ENCODE peak calls at places on chromosomes 3 and 15, in nine cellular contexts. I is breast epithelium, A is tibial nerve, C is IMR-90, T is uterus, X is suprapubic skin, B is stomach, Y is H54, N is ovary. Q is an unnamed sample.

GRCh38 chr3:115827494-115827893 is 204.2 kb downstream of the GAP43 start:
- DNase-seq in I (no peak), A (no peak), C (no peak), T (no peak), X (no peak), B (no peak), Y (no peak), N (no peak), Q (no peak)

GRCh38 chr3:101725192-101725889 is 927 bp downstream of the CEP97 start:
- DNase-seq in I (no peak), A (no peak), C (peak), T (peak), X (no peak), B (peak), Y (no peak), N (peak), Q (peak)

GRCh38 chr3:16243706-16244490 is 20.8 kb downstream of the DPH3 start:
- DNase-seq in I (no peak), A (no peak), C (peak), T (no peak), X (no peak), B (no peak), Y (no peak), N (no peak), Q (peak)

GRCh38 chr15:41483519-41483918 is 10.2 kb upstream of the ITPKA start:
- DNase-seq in I (no peak), A (no peak), C (no peak), T (no peak), X (no peak), B (no peak), Y (no peak), N (no peak), Q (no peak)

GRCh38 chr3:148366743-148367410 is 330.8 kb upstream of the AGTR1 start:
- DNase-seq in I (no peak), A (no peak), C (peak), T (no peak), X (no peak), B (no peak), Y (no peak), N (no peak), Q (no peak)

GRCh38 chr3:187104956-187105355 is 34.3 kb downstream of the RPL39L start:
- DNase-seq in I (no peak), A (no peak), C (no peak), T (no peak), X (no peak), B (no peak), Y (no peak), N (no peak), Q (no peak)

GRCh38 chr3:113238503-113238902 is 27.1 kb downstream of the BOC start:
- DNase-seq in I (no peak), A (no peak), C (no peak), T (no peak), X (no peak), B (no peak), Y (no peak), N (no peak), Q (no peak)

GRCh38 chr3:12369598-12369997 is 80.7 kb downstream of the PPARG start:
- DNase-seq in I (no peak), A (no peak), C (no peak), T (no peak), X (no peak), B (no peak), Y (no peak), N (no peak), Q (no peak)

GRCh38 chr3:69410301-69410700 is 24.4 kb upstream of the FRMD4B start:
- DNase-seq in I (peak), A (peak), C (peak), T (peak), X (no peak), B (peak), Y (no peak), N (peak), Q (peak)

GRCh38 chr15:31004220-31004733 is 12.8 kb upstream of the MTMR10 start:
- DNase-seq in I (no peak), A (no peak), C (no peak), T (no peak), X (no peak), B (peak), Y (no peak), N (no peak), Q (peak)

GRCh38 chr3:112847692-112848091 is 1.0 kb upstream of the CD200R1L start:
- DNase-seq in I (no peak), A (no peak), C (no peak), T (no peak), X (no peak), B (no peak), Y (no peak), N (no peak), Q (no peak)

GRCh38 chr15:82969353-82969752 is 16.7 kb upstream of the RAMAC start:
- DNase-seq in I (no peak), A (no peak), C (no peak), T (no peak), X (no peak), B (no peak), Y (no peak), N (no peak), Q (no peak)

GRCh38 chr15:42994546-42994945 is 74.0 kb upstream of the TTBK2 start:
- DNase-seq in I (no peak), A (no peak), C (peak), T (no peak), X (no peak), B (no peak), Y (peak), N (no peak), Q (no peak)

GRCh38 chr3:13276438-13277129 is 143.5 kb downstream of the NUP210 start:
- DNase-seq in I (no peak), A (no peak), C (no peak), T (no peak), X (no peak), B (no peak), Y (no peak), N (no peak), Q (peak)

GRCh38 chr3:54951405-54951804 is 23.5 kb upstream of the LRTM1 start:
- DNase-seq in I (peak), A (peak), C (peak), T (peak), X (peak), B (peak), Y (peak), N (peak), Q (peak)

GRCh38 chr15:75091814-75092213 is 68.4 kb downstream of the PPCDC start:
- DNase-seq in I (no peak), A (no peak), C (no peak), T (no peak), X (no peak), B (no peak), Y (no peak), N (no peak), Q (no peak)

GRCh38 chr3:160686955-160687535 is 10.1 kb downstream of the ARL14 start:
- DNase-seq in I (no peak), A (no peak), C (peak), T (no peak), X (no peak), B (no peak), Y (no peak), N (no peak), Q (no peak)

GRCh38 chr3:64555351-64555750 is 132.4 kb downstream of the ADAMTS9 start:
- DNase-seq in I (no peak), A (no peak), C (no peak), T (no peak), X (no peak), B (no peak), Y (no peak), N (no peak), Q (no peak)

GRCh38 chr3:148146947-148147346 is 550.8 kb upstream of the AGTR1 start:
- DNase-seq in I (no peak), A (no peak), C (peak), T (no peak), X (no peak), B (no peak), Y (no peak), N (no peak), Q (peak)

GRCh38 chr3:36557708-36558100 is 177.4 kb downstream of the STAC start:
- DNase-seq in I (no peak), A (no peak), C (no peak), T (no peak), X (no peak), B (no peak), Y (no peak), N (no peak), Q (no peak)

GRCh38 chr3:150251654-150252053 is 156.4 kb upstream of the TSC22D2 start:
- DNase-seq in I (no peak), A (no peak), C (peak), T (no peak), X (no peak), B (no peak), Y (no peak), N (no peak), Q (no peak)

GRCh38 chr15:81897011-81897677 is 148.7 kb downstream of the MEX3B start:
- DNase-seq in I (no peak), A (no peak), C (peak), T (no peak), X (no peak), B (no peak), Y (peak), N (no peak), Q (no peak)

GRCh38 chr15:89498574-89498906 is 2.2 kb upstream of the RHCG start:
- DNase-seq in I (no peak), A (no peak), C (no peak), T (no peak), X (no peak), B (no peak), Y (no peak), N (no peak), Q (no peak)

GRCh38 chr3:36942632-36943248 is 2.1 kb downstream of the TRANK1 start:
- DNase-seq in I (no peak), A (no peak), C (no peak), T (no peak), X (no peak), B (no peak), Y (no peak), N (no peak), Q (no peak)

GRCh38 chr3:108329947-108330346 is 33.6 kb downstream of the HHLA2 start:
- DNase-seq in I (no peak), A (no peak), C (no peak), T (no peak), X (no peak), B (no peak), Y (no peak), N (no peak), Q (no peak)

GRCh38 chr3:141333796-141334626 is 34.3 kb upstream of the ZBTB38 start:
- DNase-seq in I (no peak), A (no peak), C (peak), T (no peak), X (no peak), B (no peak), Y (no peak), N (no peak), Q (no peak)

GRCh38 chr15:75817151-75817935 is 25.9 kb upstream of the UBE2Q2 start:
- DNase-seq in I (no peak), A (no peak), C (no peak), T (no peak), X (no peak), B (no peak), Y (no peak), N (no peak), Q (no peak)

DNA sequence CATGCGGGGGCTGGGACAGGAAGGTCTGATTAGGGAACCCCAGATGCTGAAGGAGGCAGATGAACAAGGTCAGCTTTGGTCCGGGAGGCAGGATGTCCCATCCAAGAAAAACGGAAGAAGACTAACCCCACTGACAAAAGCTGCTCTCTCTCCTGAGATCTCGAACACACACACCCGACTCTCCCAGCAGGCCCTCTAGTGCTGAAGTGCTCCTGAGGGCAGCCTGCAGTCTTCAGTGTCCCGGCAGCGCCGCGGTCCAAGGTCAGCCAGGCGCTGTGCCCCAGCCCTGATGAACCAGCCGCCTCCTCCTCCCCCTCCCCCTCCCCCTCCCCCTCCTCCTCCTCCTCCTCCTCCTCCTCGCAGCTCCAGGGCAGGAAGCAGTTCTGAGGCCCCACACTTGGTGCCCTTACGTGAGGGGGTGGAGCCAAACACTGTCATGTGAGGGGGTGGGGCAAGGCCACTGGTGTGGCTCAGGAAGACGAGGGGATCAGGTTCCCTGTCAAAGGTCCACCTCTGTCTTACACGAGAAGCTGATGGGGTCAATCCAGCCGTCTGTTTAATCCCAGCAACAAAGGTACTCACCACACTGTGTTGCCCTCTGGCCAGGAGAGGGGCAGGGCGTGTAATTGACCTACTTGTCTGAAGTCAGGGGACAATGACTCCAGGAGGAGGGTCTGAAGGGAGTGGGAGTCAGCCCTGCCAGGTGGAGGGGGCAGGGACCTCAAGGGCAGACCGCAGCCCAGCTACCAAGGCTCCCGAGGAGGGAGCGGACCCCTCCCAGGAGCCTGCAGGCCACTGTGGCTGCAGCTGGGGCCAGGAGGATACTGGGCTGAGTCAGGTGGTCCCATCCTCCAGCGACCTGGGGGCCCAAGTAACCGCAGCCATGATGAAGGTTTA is 34.3 kb downstream of the PRR23E start:
- DNase-seq in I (no peak), A (no peak), C (no peak), T (no peak), X (no peak), B (no peak), Y (no peak), N (no peak), Q (no peak)
- TF ChIP-seq POLR2A in I (no peak), A (no peak), C (no peak), T (no peak), X (no peak), B (no peak), Y (peak), N (no peak), Q (no peak)

GRCh38 chr3:31248619-31248992 is 284.1 kb upstream of the STT3B start:
- DNase-seq in I (no peak), A (no peak), C (no peak), T (no peak), X (no peak), B (no peak), Y (no peak), N (no peak), Q (no peak)
- TF ChIP-seq POLR2A in I (no peak), A (no peak), C (no peak), T (no peak), X (no peak), B (no peak), Y (no peak), N (no peak), Q (no peak)

GRCh38 chr15:57134877-57135276 is 216.4 kb downstream of the TCF12 start:
- DNase-seq in I (no peak), A (no peak), C (no peak), T (no peak), X (no peak), B (no peak), Y (no peak), N (no peak), Q (no peak)
- TF ChIP-seq POLR2A in I (no peak), A (no peak), C (no peak), T (no peak), X (no peak), B (no peak), Y (no peak), N (no peak), Q (no peak)

GRCh38 chr3:30606301-30607031 is at the start of gene TGFBR2:
- DNase-seq in I (peak), A (peak), C (peak), T (peak), X (peak), B (peak), Y (peak), N (peak), Q (peak)
- TF ChIP-seq POLR2A in I (peak), A (peak), C (peak), T (peak), X (peak), B (peak), Y (peak), N (peak), Q (peak)

DNA sequence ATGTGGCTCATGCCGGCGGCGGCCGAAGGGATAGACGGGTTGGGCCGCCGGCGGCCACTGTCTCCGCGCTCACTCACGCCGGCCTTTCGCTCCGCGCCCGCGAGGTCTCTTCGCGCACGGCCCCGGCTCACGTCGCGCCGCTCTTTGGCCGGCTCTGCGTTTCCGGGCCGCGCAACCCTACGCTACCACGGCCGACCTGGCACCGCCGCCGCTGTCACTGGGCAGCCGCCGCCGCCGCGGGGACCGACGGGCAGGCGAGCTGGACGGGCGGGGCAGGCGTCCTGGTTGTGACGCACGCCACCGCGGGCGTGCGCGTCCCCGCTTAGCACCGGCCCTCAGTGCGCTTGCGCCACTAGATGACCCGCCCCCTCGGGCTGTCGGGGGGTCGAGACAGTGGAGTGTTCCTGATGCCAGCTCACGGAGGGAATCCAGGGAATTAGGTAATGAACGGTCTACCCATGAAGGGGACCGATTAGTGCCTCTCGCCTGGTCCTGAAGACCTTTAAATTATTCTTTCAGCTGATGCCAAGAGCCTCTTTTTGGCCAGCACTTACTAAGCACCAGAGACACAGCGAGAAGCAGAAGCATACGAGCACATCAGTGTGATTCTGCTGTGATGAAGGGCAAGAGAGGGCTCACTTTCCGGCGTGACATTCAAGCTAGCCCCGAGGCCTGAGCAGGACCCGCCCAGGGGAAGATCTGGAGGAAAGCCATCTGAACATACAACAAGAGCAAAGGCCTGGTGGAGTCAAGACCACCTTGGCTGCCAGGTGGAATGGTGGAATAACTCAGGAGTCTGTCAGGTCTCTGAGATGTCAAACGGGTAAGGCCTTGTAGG is at the start of gene PRKAR2A:
- DNase-seq in I (peak), A (peak), C (peak), T (peak), X (peak), B (peak), Y (peak), N (peak), Q (peak)
- TF ChIP-seq POLR2A in I (peak), A (peak), C (peak), T (peak), X (peak), B (no peak), Y (peak), N (peak), Q (peak)

DNA sequence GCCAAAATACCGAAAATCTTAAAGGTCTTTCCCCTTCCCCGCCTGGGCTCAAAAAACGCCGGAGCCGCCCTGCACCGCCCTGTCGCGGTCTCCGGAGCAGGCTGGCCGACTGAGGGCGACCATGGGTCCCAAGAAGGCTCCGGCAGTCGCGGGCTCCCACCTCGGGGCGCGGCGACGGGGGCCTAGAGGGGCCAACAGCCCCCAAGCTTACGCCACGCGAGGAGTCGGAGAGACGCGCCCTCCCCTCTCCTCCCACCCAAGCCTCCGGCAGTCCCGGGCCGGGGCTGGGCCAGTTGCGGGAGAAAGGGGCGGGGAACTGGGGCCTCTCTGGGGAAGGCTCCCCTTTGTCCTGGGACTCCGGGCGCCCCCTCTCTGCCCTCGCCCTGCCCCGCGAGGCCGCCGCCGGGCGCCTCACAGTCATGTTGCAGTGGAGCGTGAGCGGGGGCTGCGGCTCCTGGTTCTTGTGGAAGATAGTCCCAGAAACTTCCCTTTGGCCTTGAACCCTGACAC is 69.1 kb downstream of the GOLGA8B start:
- DNase-seq in I (no peak), A (no peak), C (no peak), T (peak), X (no peak), B (no peak), Y (peak), N (peak), Q (peak)
- TF ChIP-seq POLR2A in I (no peak), A (no peak), C (no peak), T (no peak), X (no peak), B (no peak), Y (no peak), N (no peak), Q (peak)

DNA sequence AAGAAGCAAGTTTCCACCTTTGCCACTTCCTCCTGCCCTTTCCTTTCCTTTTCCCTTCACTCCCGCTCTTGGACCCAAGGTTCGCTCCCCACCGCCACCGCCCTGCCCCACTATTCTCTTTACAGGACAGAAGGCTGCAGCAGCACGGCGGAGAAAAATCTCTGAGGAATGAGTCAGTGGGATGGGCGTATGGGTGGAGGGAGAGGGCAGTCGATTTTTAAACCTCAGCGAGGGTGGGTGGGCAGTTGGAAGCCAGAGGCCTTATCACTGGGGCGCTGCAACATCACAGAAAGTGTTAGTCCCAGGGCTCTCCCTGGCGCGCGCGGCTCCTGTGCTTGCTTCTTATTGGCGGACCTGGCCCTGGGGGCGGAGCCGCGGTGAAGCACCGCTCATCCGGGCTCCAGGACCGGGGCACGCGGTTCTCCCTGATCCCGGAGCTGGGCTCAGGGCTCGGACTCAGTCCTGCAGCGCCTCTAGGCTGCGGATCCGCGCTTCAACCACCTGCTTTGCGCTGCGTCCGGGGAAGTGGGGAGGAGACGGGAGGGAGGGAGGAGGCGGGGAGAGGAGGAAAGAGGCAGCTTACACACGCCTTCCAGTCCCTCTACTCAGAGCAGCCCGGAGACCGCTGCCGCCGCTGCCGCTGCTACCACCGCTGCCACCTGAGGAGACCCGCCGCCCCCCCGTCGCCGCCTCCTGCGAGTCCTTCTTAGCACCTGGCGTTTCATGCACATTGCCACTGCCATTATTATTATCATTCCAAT is at the start of gene ALCAM:
- DNase-seq in I (peak), A (peak), C (peak), T (peak), X (peak), B (peak), Y (peak), N (peak), Q (peak)
- TF ChIP-seq POLR2A in I (peak), A (peak), C (peak), T (peak), X (peak), B (peak), Y (peak), N (peak), Q (peak)